ENCODE peak calls at places on chromosome 16, in ten cellular contexts. R is thoracic aorta, Z is cardiac muscle cell, E is ascending aorta, W is IMR-90, U is uterus, T is endodermal cell, H is esophagus squamous epithelium, V is pancreas, L is heart left ventricle. B is an unnamed sample.
A peak's percentile ranks its signal among the peaks of the same experiment; 100 is the strongest.

GRCh38 chr16:73390936-73391335 is 343.0 kb upstream of the ZFHX3 start:
- DNase-seq in R (no peak), V (no peak), W (peak; percentile 31), Z (no peak), T (no peak), H (no peak), U (no peak), L (no peak), E (no peak), B (no peak)

GRCh38 chr16:11429113-11429512 is 83.9 kb downstream of the RMI2 start:
- DNase-seq in T (no peak), Z (no peak), U (no peak), L (no peak), H (no peak), W (no peak), R (no peak), E (no peak), V (no peak), B (no peak)

GRCh38 chr16:81181013-81181720 is 57.3 kb upstream of the BCO1 start:
- DNase-seq in L (peak; percentile 72), H (peak; percentile 12), W (peak; percentile 97), Z (peak; percentile 97), V (no peak), R (peak; percentile 78), T (peak; percentile 97), E (peak; percentile 92), U (peak; percentile 89), B (no peak)

GRCh38 chr16:58222532-58223316 is 24.8 kb upstream of the CSNK2A2 start:
- DNase-seq in H (no peak), U (no peak), T (peak; percentile 82), E (no peak), Z (peak; percentile 6), W (peak; percentile 25), L (no peak), R (no peak), V (no peak), B (no peak)

GRCh38 chr16:13322357-13322756 is 421.0 kb downstream of the SHISA9 start:
- DNase-seq in T (peak; percentile 58), R (no peak), H (no peak), W (no peak), Z (no peak), L (no peak), U (no peak), V (no peak), E (no peak), B (no peak)

GRCh38 chr16:27437946-27438345 is 36.0 kb downstream of the IL21R start:
- DNase-seq in W (no peak), H (no peak), E (peak; percentile 18), T (peak; percentile 13), U (no peak), Z (no peak), R (no peak), L (no peak), V (no peak), B (no peak)

GRCh38 chr16:58128721-58129096 is 472 bp downstream of the CFAP20 start:
- DNase-seq in R (no peak), U (no peak), W (no peak), T (peak; percentile 77), H (no peak), V (no peak), E (no peak), Z (no peak), L (peak; percentile 66), B (no peak)

GRCh38 chr16:79372504-79373184 is 227.9 kb downstream of the MAF start:
- DNase-seq in W (no peak), T (no peak), U (peak; percentile 68), R (no peak), E (no peak), L (no peak), V (no peak), H (no peak), Z (peak; percentile 57), B (no peak)

GRCh38 chr16:55323637-55324490 is at the start of gene IRX6:
- DNase-seq in L (no peak), H (no peak), E (no peak), U (no peak), R (no peak), Z (peak; percentile 5), T (peak; percentile 98), W (no peak), V (peak; percentile 62), B (no peak)

GRCh38 chr16:83533193-83533592 is 274.6 kb upstream of the HSBP1 start:
- DNase-seq in H (no peak), V (no peak), E (no peak), R (no peak), Z (no peak), U (no peak), W (peak; percentile 78), T (no peak), L (no peak), B (peak; percentile 56)

GRCh38 chr16:19274178-19274797 is 11.2 kb upstream of the CLEC19A start:
- DNase-seq in L (no peak), W (no peak), H (no peak), R (no peak), U (no peak), T (no peak), V (no peak), E (no peak), Z (no peak), B (no peak)

GRCh38 chr16:20875358-20875656 is 24.9 kb downstream of the DCUN1D3 start:
- DNase-seq in H (no peak), W (no peak), V (no peak), R (no peak), U (no peak), Z (no peak), L (no peak), T (no peak), E (no peak), B (no peak)

GRCh38 chr16:74521691-74522090 is 85.2 kb downstream of the GLG1 start:
- DNase-seq in T (peak; percentile 43), E (no peak), Z (peak; percentile 49), L (no peak), W (peak; percentile 35), U (no peak), R (no peak), V (no peak), H (no peak), B (no peak)
- TF ChIP-seq CTCF in T (no peak), E (no peak), Z (no peak), L (no peak), W (no peak), U (no peak), R (no peak), V (no peak), H (no peak), B (no peak)

GRCh38 chr16:1035066-1035415 is 37.5 kb upstream of the SSTR5 start:
- DNase-seq in W (no peak), L (no peak), U (no peak), V (no peak), T (no peak), Z (no peak), E (no peak), R (no peak), H (no peak), B (no peak)

GRCh38 chr16:1038932-1039331 is 33.6 kb upstream of the SSTR5 start:
- DNase-seq in V (no peak), W (no peak), R (no peak), H (no peak), L (no peak), Z (no peak), T (no peak), U (no peak), E (no peak), B (no peak)

GRCh38 chr16:1036121-1036520 is 36.4 kb upstream of the SSTR5 start:
- DNase-seq in E (no peak), W (no peak), Z (no peak), U (no peak), H (no peak), V (no peak), T (no peak), R (no peak), L (no peak), B (no peak)

GRCh38 chr16:1037934-1038257 is 34.7 kb upstream of the SSTR5 start:
- DNase-seq in T (no peak), R (no peak), U (no peak), W (no peak), E (no peak), L (no peak), H (no peak), Z (no peak), V (no peak), B (no peak)

GRCh38 chr16:1037023-1037933 is 35.3 kb upstream of the SSTR5 start:
- DNase-seq in T (no peak), Z (no peak), E (no peak), W (peak; percentile 10), R (no peak), H (no peak), L (no peak), V (no peak), U (no peak), B (no peak)
- H3K27ac ChIP-seq in T (no peak overlapping the region), Z (no peak overlapping the region), E (no peak overlapping the region), W (no peak overlapping the region), R (no peak overlapping the region), H (no peak overlapping the region), L (no peak overlapping the region), V (no peak overlapping the region), U (no peak overlapping the region), B (no peak overlapping the region)

GRCh38 chr16:53745126-53745525 is 41.2 kb downstream of the FTO start:
- DNase-seq in W (no peak), H (no peak), V (no peak), U (no peak), E (no peak), L (no peak), T (no peak), R (no peak), Z (peak; percentile 42), B (no peak)
- H3K4me3 ChIP-seq in W (no peak overlapping the region), H (no peak overlapping the region), V (no peak overlapping the region), U (no peak overlapping the region), E (no peak overlapping the region), L (no peak overlapping the region), T (no peak overlapping the region), R (peak overlapping the region; percentile 3), Z (no peak overlapping the region), B (no peak overlapping the region)

GRCh38 chr16:24471616-24472015 is 67.8 kb upstream of the RBBP6 start:
- DNase-seq in T (no peak), Z (no peak), W (no peak), V (no peak), U (no peak), H (no peak), R (no peak), E (no peak), L (no peak), B (peak; percentile 62)
- TF ChIP-seq CTCF in T (no peak), Z (no peak), W (no peak), V (no peak), U (no peak), H (no peak), R (no peak), E (no peak), L (no peak), B (no peak)

DNA sequence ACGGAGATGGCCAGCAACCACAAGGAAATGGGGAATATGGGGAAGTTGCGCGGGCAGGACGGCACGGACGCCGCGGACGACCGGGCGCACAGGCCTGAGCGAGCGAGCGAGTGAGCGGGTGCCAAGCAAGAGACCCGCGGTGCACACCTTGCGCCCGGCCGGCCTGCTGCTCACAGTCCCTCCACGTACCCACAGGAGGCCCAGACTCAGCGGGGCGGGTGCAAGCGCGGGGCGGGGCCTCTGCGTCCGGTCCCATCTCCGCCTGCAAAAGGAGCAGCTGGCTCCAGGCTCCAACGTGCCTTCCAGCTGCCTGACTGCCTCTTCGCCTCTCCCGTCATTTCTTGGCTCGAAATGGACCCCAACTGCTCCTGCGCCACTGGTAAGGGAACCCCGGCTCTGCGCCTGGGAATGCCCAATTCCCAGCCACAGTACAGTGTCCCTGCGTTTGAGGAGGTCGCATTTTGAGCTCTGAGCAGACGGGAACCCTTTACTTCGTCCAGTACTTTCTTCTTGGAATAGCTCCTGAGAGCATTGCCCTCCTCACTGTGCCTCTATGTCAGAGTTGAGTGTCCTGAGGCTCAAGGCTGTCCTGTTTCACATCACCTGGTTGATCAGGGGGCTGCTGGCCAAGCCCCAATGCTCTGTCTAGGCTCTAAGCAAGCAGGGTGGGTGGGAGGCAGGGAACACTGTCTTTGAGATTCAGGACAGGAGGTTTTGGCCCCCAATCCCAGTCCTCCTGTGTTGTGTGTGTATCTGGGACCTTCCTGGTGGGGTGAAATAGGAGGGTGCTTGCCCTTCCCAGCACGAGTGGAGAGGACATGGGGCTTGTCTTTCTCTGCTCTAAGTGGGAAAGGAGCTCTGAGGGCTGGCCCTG is 8.1 kb upstream of the MT1E start:
- DNase-seq in R (no peak), V (peak; percentile 93), W (peak; percentile 57), Z (peak; percentile 82), U (peak; percentile 75), L (peak; percentile 90), T (peak; percentile 85), H (no peak), E (peak; percentile 86), B (no peak)
- H3K27ac ChIP-seq in R (peak overlapping the region; percentile 60), V (peak overlapping the region; percentile 66), W (peak overlapping the region; percentile 85), Z (no peak overlapping the region), U (peak overlapping the region; percentile 3), L (peak overlapping the region; percentile 36), T (no peak overlapping the region), H (peak overlapping the region; percentile 31), E (peak overlapping the region; percentile 44), B (peak overlapping the region; percentile 49)